ENCODE peak calls at places on chromosomes 16 and 17, in seven cellular contexts. J is thoracic aorta; I is stimulated activated CD8-positive, alpha-beta memory T cell treated with anti-CD3 and anti-CD28 coated beads, Interleukin-15, amount 100 ng/mL, for 1 hour; C is HTR-8/SVneo; U is AG04450; A is body of pancreas; R is Peyer's patch. X is an unnamed sample.

GRCh38 chr17:29909604-29910003 is 20.4 kb downstream of the SSH2 start:
- DNase-seq in J (no peak), I (no peak), C (no peak), U (no peak), A (no peak), R (no peak), X (no peak)

GRCh38 chr17:7927596-7927995 is 2.1 kb downstream of the KCNAB3 start:
- DNase-seq in J (no peak), I (no peak), C (no peak), U (no peak), A (no peak), R (no peak), X (no peak)

GRCh38 chr17:41073676-41074075 is 8.0 kb upstream of the KRTAP2-4 start:
- DNase-seq in J (no peak), I (no peak), C (no peak), U (no peak), A (no peak), R (no peak), X (no peak)

GRCh38 chr17:76493505-76494167 is 7.6 kb downstream of the RHBDF2 start:
- DNase-seq in J (no peak), I (no peak), C (no peak), U (no peak), A (peak; percentile 26), R (no peak), X (no peak)

GRCh38 chr17:67557921-67558320 is 159.8 kb upstream of the NOL11 start:
- DNase-seq in J (no peak), I (no peak), C (no peak), U (no peak), A (no peak), R (no peak), X (no peak)

GRCh38 chr16:53576904-53577303 is 73.9 kb upstream of the AKTIP start:
- DNase-seq in J (no peak), I (no peak), C (no peak), U (no peak), A (no peak), R (no peak), X (no peak)

GRCh38 chr17:34706029-34706428 is 126.6 kb downstream of the TMEM132E start:
- DNase-seq in J (no peak), I (no peak), C (no peak), U (no peak), A (no peak), R (no peak), X (peak; percentile 58)

GRCh38 chr16:12728471-12728870 is 75.2 kb downstream of the CPPED1 start:
- DNase-seq in J (no peak), I (no peak), C (no peak), U (no peak), A (no peak), R (no peak), X (no peak)

GRCh38 chr17:79802736-79803420 is 6.0 kb upstream of the CBX8 start:
- DNase-seq in J (no peak), I (no peak), C (no peak), U (no peak), A (no peak), R (no peak), X (no peak)

GRCh38 chr17:57550671-57551315 is 194.3 kb downstream of the CCDC182 start:
- DNase-seq in J (no peak), I (no peak), C (no peak), U (no peak), A (no peak), R (no peak), X (no peak)

GRCh38 chr16:853981-854807 is 53.7 kb upstream of the GNG13 start:
- DNase-seq in J (no peak), I (no peak), C (no peak), U (no peak), A (no peak), R (no peak), X (no peak)

GRCh38 chr17:75480281-75480680 is 23.8 kb downstream of the TMEM94 start:
- DNase-seq in J (no peak), I (no peak), C (no peak), U (no peak), A (no peak), R (no peak), X (peak; percentile 26)

GRCh38 chr17:45031231-45032149 is 19.9 kb downstream of the DCAKD start:
- DNase-seq in J (no peak), I (no peak), C (no peak), U (no peak), A (no peak), R (no peak), X (no peak)

GRCh38 chr16:59593256-59593655 is 859.1 kb upstream of the GOT2 start:
- DNase-seq in J (no peak), I (no peak), C (no peak), U (peak; percentile 36), A (no peak), R (no peak), X (no peak)

GRCh38 chr17:34703533-34703932 is 124.2 kb downstream of the TMEM132E start:
- DNase-seq in J (no peak), I (no peak), C (no peak), U (peak; percentile 6), A (peak; percentile 12), R (no peak), X (peak; percentile 56)